ENCODE peak calls at places on chromosomes 13 and 19, in nine cellular contexts. B, N, K, H, X, L, C, R and D are unnamed samples.

GRCh38 chr13:114126789-114127472 is 5.5 kb downstream of the RASA3 start:
- DNase-seq in B (no peak), N (no peak), K (peak), H (no peak), X (no peak), L (no peak), C (no peak), R (no peak), D (no peak)

GRCh38 chr13:25864116-25864515 is 187.7 kb downstream of the SHISA2 start:
- DNase-seq in B (no peak), N (no peak), K (no peak), H (no peak), X (no peak), L (no peak), C (no peak), R (no peak), D (no peak)

GRCh38 chr19:40610396-40611064 is 9.4 kb downstream of the LTBP4 start:
- DNase-seq in B (no peak), N (peak), K (peak), H (peak), X (peak), L (no peak), C (no peak), R (no peak), D (peak)

GRCh38 chr13:31742102-31742695 is 2.9 kb downstream of the RXFP2 start:
- DNase-seq in B (peak), N (peak), K (peak), H (peak), X (peak), L (no peak), C (peak), R (peak), D (peak)

GRCh38 chr13:51959773-51960172 is 51.5 kb downstream of the ATP7B start:
- DNase-seq in B (no peak), N (no peak), K (no peak), H (peak), X (no peak), L (no peak), C (no peak), R (no peak), D (peak)

GRCh38 chr19:48364564-48365363 is 597 bp downstream of the SYNGR4 start:
- DNase-seq in B (no peak), N (no peak), K (no peak), H (no peak), X (no peak), L (no peak), C (no peak), R (no peak), D (no peak)

GRCh38 chr19:3575260-3575741 is 2.6 kb downstream of the HMG20B start:
- DNase-seq in B (no peak), N (no peak), K (peak), H (no peak), X (no peak), L (no peak), C (no peak), R (no peak), D (no peak)

GRCh38 chr19:989381-990081 is 5.4 kb downstream of the WDR18 start:
- DNase-seq in B (no peak), N (no peak), K (no peak), H (no peak), X (no peak), L (no peak), C (no peak), R (no peak), D (no peak)

GRCh38 chr19:6730153-6730804 is 7.1 kb downstream of the GPR108 start:
- DNase-seq in B (no peak), N (peak), K (peak), H (peak), X (no peak), L (no peak), C (peak), R (peak), D (peak)

GRCh38 chr19:30686252-30686762 is 314.1 kb downstream of the ZNF536 start:
- DNase-seq in B (no peak), N (no peak), K (no peak), H (no peak), X (no peak), L (no peak), C (peak), R (no peak), D (no peak)

GRCh38 chr13:44719857-44720671 is 143.9 kb upstream of the TSC22D1 start:
- DNase-seq in B (no peak), N (no peak), K (no peak), H (no peak), X (no peak), L (peak), C (peak), R (no peak), D (no peak)

GRCh38 chr13:35292329-35292728 is 184.2 kb downstream of the MAB21L1 start:
- DNase-seq in B (no peak), N (no peak), K (no peak), H (no peak), X (no peak), L (no peak), C (no peak), R (no peak), D (no peak)

GRCh38 chr19:19110410-19111137 is 27.7 kb downstream of the TMEM161A start:
- DNase-seq in B (no peak), N (no peak), K (peak), H (peak), X (peak), L (no peak), C (peak), R (no peak), D (no peak)

GRCh38 chr19:7729211-7729610 is 2.7 kb downstream of the CLEC4G start:
- DNase-seq in B (no peak), N (no peak), K (no peak), H (no peak), X (peak), L (no peak), C (no peak), R (no peak), D (no peak)

GRCh38 chr19:45142728-45143115 is 18.1 kb downstream of the NKPD1 start:
- DNase-seq in B (no peak), N (no peak), K (no peak), H (no peak), X (no peak), L (no peak), C (no peak), R (no peak), D (no peak)

GRCh38 chr13:19862511-19863313 is 737 bp downstream of the ZMYM5 start:
- DNase-seq in B (no peak), N (peak), K (peak), H (peak), X (no peak), L (peak), C (peak), R (peak), D (peak)

GRCh38 chr19:37362733-37363132 is 8.2 kb upstream of the ZNF527 start:
- DNase-seq in B (no peak), N (no peak), K (no peak), H (no peak), X (no peak), L (no peak), C (peak), R (no peak), D (no peak)

GRCh38 chr19:49553451-49554271 is 25.9 kb downstream of the RCN3 start:
- DNase-seq in B (no peak), N (no peak), K (peak), H (peak), X (no peak), L (peak), C (peak), R (no peak), D (peak)